ENCODE peak calls at places on chromosome 20, in six cellular contexts. One of them, this sample, is unnamed. For H3K4me1, the result is how much of the 10 kb centered on the place peaks cover.

GRCh38 chr20:45890077-45890996 is 671 bp downstream of the NEURL2 start:
- DNase-seq in heart right ventricle: peak
- DNase-seq in Peyer's patch: peak
- DNase-seq in left lung: peak
- DNase-seq in testis: peak
- DNase-seq in ascending aorta: no peak
- DNase-seq in this sample: peak

GRCh38 chr20:3423126-3423525 is 15.7 kb upstream of the DNAAF9 start:
- DNase-seq in heart right ventricle: no peak
- DNase-seq in Peyer's patch: no peak
- DNase-seq in left lung: no peak
- DNase-seq in testis: no peak
- DNase-seq in ascending aorta: no peak
- DNase-seq in this sample: no peak

GRCh38 chr20:16064991-16065707 is 508.1 kb downstream of the KIF16B start:
- DNase-seq in heart right ventricle: no peak
- DNase-seq in Peyer's patch: no peak
- DNase-seq in left lung: no peak
- DNase-seq in testis: peak
- DNase-seq in ascending aorta: no peak
- DNase-seq in this sample: no peak

GRCh38 chr20:60000271-60001026 is 42.2 kb downstream of the CDH26 start:
- DNase-seq in heart right ventricle: no peak
- DNase-seq in Peyer's patch: no peak
- DNase-seq in left lung: no peak
- DNase-seq in testis: no peak
- DNase-seq in ascending aorta: no peak
- DNase-seq in this sample: no peak

GRCh38 chr20:58177799-58178198 is 50.7 kb downstream of the ANKRD60 start:
- DNase-seq in heart right ventricle: no peak
- DNase-seq in Peyer's patch: no peak
- DNase-seq in left lung: no peak
- DNase-seq in testis: no peak
- DNase-seq in ascending aorta: no peak
- DNase-seq in this sample: no peak

GRCh38 chr20:36726168-36726567 is 19.7 kb downstream of the NDRG3 start:
- DNase-seq in heart right ventricle: no peak
- DNase-seq in Peyer's patch: no peak
- DNase-seq in left lung: no peak
- DNase-seq in testis: no peak
- DNase-seq in ascending aorta: no peak
- DNase-seq in this sample: no peak

GRCh38 chr20:40525356-40525755 is 163.7 kb downstream of the MAFB start:
- DNase-seq in heart right ventricle: no peak
- DNase-seq in Peyer's patch: no peak
- DNase-seq in left lung: no peak
- DNase-seq in testis: no peak
- DNase-seq in ascending aorta: no peak
- DNase-seq in this sample: no peak

GRCh38 chr20:33273117-33273851 is 9.7 kb upstream of the BPIFB1 start:
- DNase-seq in heart right ventricle: no peak
- DNase-seq in Peyer's patch: no peak
- DNase-seq in left lung: no peak
- DNase-seq in testis: no peak
- DNase-seq in ascending aorta: no peak
- DNase-seq in this sample: no peak

GRCh38 chr20:884983-885952 is 30.9 kb downstream of the ANGPT4 start:
- DNase-seq in heart right ventricle: peak
- DNase-seq in Peyer's patch: no peak
- DNase-seq in left lung: peak
- DNase-seq in testis: peak
- DNase-seq in ascending aorta: no peak
- DNase-seq in this sample: peak

GRCh38 chr20:9989066-9989724 is 45.6 kb upstream of the ANKEF1 start:
- DNase-seq in heart right ventricle: no peak
- DNase-seq in Peyer's patch: no peak
- DNase-seq in left lung: no peak
- DNase-seq in testis: no peak
- DNase-seq in ascending aorta: no peak
- DNase-seq in this sample: no peak

GRCh38 chr20:647479-648019 is 5.5 kb downstream of the SRXN1 start:
- DNase-seq in heart right ventricle: no peak
- DNase-seq in Peyer's patch: no peak
- DNase-seq in left lung: no peak
- DNase-seq in testis: no peak
- DNase-seq in ascending aorta: no peak
- DNase-seq in this sample: no peak

GRCh38 chr20:17822039-17822438 is 122.3 kb downstream of the BANF2 start:
- DNase-seq in heart right ventricle: no peak
- DNase-seq in Peyer's patch: no peak
- DNase-seq in left lung: no peak
- DNase-seq in testis: no peak
- DNase-seq in ascending aorta: no peak
- DNase-seq in this sample: no peak

GRCh38 chr20:57425150-57426013 is 34.2 kb downstream of the RBM38 start:
- DNase-seq in heart right ventricle: no peak
- DNase-seq in Peyer's patch: no peak
- DNase-seq in left lung: no peak
- DNase-seq in testis: no peak
- DNase-seq in ascending aorta: no peak
- DNase-seq in this sample: no peak

GRCh38 chr20:23370873-23371272 is 8.9 kb downstream of the GZF1 start:
- DNase-seq in heart right ventricle: no peak
- DNase-seq in Peyer's patch: no peak
- DNase-seq in left lung: no peak
- DNase-seq in testis: no peak
- DNase-seq in ascending aorta: no peak
- DNase-seq in this sample: no peak

GRCh38 chr20:41229259-41229658 is 88.3 kb downstream of the ZHX3 start:
- DNase-seq in heart right ventricle: no peak
- DNase-seq in Peyer's patch: no peak
- DNase-seq in left lung: no peak
- DNase-seq in testis: no peak
- DNase-seq in ascending aorta: no peak
- DNase-seq in this sample: no peak

GRCh38 chr20:9412309-9412708 is 102.1 kb upstream of the LAMP5 start:
- DNase-seq in heart right ventricle: no peak
- DNase-seq in Peyer's patch: no peak
- DNase-seq in left lung: no peak
- DNase-seq in testis: no peak
- DNase-seq in ascending aorta: no peak
- DNase-seq in this sample: no peak

GRCh38 chr20:34525709-34526416 is 9.6 kb downstream of the DYNLRB1 start:
- DNase-seq in heart right ventricle: peak
- DNase-seq in Peyer's patch: peak
- DNase-seq in left lung: peak
- DNase-seq in testis: peak
- DNase-seq in ascending aorta: peak
- DNase-seq in this sample: peak

GRCh38 chr20:60011512-60012507 is 53.6 kb downstream of the CDH26 start:
- DNase-seq in heart right ventricle: no peak
- DNase-seq in Peyer's patch: no peak
- DNase-seq in left lung: no peak
- DNase-seq in testis: no peak
- DNase-seq in ascending aorta: no peak
- DNase-seq in this sample: no peak

DNA sequence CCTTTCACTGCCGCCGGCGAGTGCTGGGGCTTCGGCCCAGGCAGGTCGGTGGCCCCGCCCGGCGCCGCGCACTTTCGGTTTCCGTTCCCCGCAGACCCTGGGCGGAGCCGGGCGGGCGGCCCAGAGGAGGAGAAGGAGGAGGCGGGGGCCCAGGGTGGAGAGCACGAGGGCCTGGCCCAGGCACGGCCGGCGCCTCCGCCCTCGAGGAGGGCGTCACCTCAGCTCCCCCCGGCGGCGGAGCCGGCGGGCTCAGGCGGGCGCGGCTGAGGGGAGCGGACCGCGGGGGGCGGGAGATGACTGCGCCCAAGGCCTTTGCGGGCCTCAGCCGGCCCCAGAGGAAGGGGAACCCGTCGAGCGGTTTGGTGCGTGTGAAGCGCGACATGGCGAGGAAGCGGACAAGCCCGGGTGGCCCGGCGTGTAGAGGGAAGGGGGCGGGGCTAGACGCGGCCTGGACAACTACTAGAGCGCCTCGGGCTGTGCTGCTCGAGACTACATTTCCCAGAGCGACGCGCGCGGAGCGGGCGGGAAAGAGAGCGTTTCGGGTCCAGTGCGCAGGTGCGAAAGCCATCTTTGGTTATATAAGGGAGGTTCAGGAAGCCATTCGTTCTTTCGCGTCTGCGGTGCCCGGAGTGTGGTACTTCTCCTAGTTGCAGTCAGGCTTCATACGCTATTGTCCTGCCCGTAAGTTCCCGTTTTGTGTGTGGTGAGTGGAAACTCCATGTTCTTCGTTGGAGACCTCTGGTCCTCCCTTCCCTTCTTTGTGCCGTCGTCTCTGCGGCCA is at the start of gene ZNFX1:
- DNase-seq in heart right ventricle: peak
- DNase-seq in Peyer's patch: peak
- DNase-seq in left lung: peak
- DNase-seq in testis: peak
- DNase-seq in ascending aorta: peak
- DNase-seq in this sample: peak
- H3K4me1 ChIP-seq in heart right ventricle: under half
- H3K4me1 ChIP-seq in Peyer's patch: under half
- H3K4me1 ChIP-seq in left lung: under half
- H3K4me1 ChIP-seq in testis: under half
- H3K4me1 ChIP-seq in ascending aorta: under half
- H3K4me1 ChIP-seq in this sample: under half

GRCh38 chr20:51118985-51119527 is 96.1 kb upstream of the KCNG1 start:
- DNase-seq in heart right ventricle: no peak
- DNase-seq in Peyer's patch: no peak
- DNase-seq in left lung: no peak
- DNase-seq in testis: no peak
- DNase-seq in ascending aorta: no peak
- DNase-seq in this sample: no peak

GRCh38 chr20:51116765-51117686 is 94.1 kb upstream of the KCNG1 start:
- DNase-seq in heart right ventricle: no peak
- DNase-seq in Peyer's patch: no peak
- DNase-seq in left lung: no peak
- DNase-seq in testis: peak
- DNase-seq in ascending aorta: no peak
- DNase-seq in this sample: no peak

GRCh38 chr20:51120438-51120837 is 97.5 kb upstream of the KCNG1 start:
- DNase-seq in heart right ventricle: no peak
- DNase-seq in Peyer's patch: no peak
- DNase-seq in left lung: no peak
- DNase-seq in testis: no peak
- DNase-seq in ascending aorta: no peak
- DNase-seq in this sample: no peak

GRCh38 chr20:51119914-51120313 is 97.0 kb upstream of the KCNG1 start:
- DNase-seq in heart right ventricle: no peak
- DNase-seq in Peyer's patch: no peak
- DNase-seq in left lung: no peak
- DNase-seq in testis: no peak
- DNase-seq in ascending aorta: no peak
- DNase-seq in this sample: no peak

GRCh38 chr20:51118216-51118615 is 95.3 kb upstream of the KCNG1 start:
- DNase-seq in heart right ventricle: no peak
- DNase-seq in Peyer's patch: no peak
- DNase-seq in left lung: no peak
- DNase-seq in testis: peak
- DNase-seq in ascending aorta: no peak
- DNase-seq in this sample: no peak
- H3K27ac ChIP-seq in heart right ventricle: no peak
- H3K27ac ChIP-seq in Peyer's patch: no peak
- H3K27ac ChIP-seq in left lung: no peak
- H3K27ac ChIP-seq in testis: peak
- H3K27ac ChIP-seq in ascending aorta: no peak
- H3K27ac ChIP-seq in this sample: no peak

DNA sequence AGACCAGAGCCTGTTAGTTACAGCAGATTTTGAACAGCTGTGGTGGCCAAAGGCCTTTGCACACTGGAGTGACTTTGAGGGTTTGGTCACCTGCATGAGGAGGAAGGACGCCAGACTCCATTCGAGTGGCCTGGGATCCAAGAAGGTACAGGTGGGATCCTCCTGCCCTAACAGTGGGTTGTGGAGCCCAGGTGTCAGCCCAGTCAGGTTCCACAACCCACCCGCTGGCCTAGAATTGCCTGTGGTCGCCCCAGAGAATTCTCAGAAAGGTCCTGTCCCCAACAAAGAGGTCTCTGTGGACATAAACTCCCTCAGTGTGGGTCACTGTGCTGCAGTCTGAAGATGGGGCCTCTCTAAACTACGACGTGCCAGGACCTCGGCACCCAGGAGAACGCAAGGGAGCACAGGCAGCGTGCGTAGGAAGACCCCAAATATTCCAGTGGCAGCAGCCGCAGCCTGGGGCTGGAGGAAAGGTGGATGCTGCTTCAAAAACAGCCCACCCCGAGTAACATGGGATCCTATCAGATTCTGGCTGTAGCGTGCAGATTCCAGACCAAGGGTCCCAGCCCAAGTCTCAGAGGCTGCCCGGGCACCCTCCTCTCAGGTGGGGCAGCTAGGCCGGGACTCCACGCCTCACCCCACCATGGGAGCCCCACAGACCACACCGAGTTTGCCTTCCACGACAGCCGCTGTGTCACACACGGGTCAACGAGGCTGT is 16.0 kb downstream of the ACSS1 start:
- DNase-seq in heart right ventricle: no peak
- DNase-seq in Peyer's patch: no peak
- DNase-seq in left lung: no peak
- DNase-seq in testis: no peak
- DNase-seq in ascending aorta: no peak
- DNase-seq in this sample: peak
- H3K4me1 ChIP-seq in heart right ventricle: half or more
- H3K4me1 ChIP-seq in Peyer's patch: under half
- H3K4me1 ChIP-seq in left lung: half or more
- H3K4me1 ChIP-seq in testis: half or more
- H3K4me1 ChIP-seq in ascending aorta: half or more
- H3K4me1 ChIP-seq in this sample: half or more

GRCh38 chr20:48708116-48708515 is 119.7 kb downstream of the PREX1 start:
- DNase-seq in heart right ventricle: no peak
- DNase-seq in Peyer's patch: no peak
- DNase-seq in left lung: no peak
- DNase-seq in testis: no peak
- DNase-seq in ascending aorta: no peak
- DNase-seq in this sample: no peak
- H3K27ac ChIP-seq in heart right ventricle: no peak
- H3K27ac ChIP-seq in Peyer's patch: no peak
- H3K27ac ChIP-seq in left lung: no peak
- H3K27ac ChIP-seq in testis: no peak
- H3K27ac ChIP-seq in ascending aorta: peak
- H3K27ac ChIP-seq in this sample: no peak

GRCh38 chr20:21640556-21640955 is 64.9 kb upstream of the PAX1 start:
- DNase-seq in heart right ventricle: no peak
- DNase-seq in Peyer's patch: no peak
- DNase-seq in left lung: no peak
- DNase-seq in testis: no peak
- DNase-seq in ascending aorta: no peak
- DNase-seq in this sample: no peak
- H3K4me1 ChIP-seq in heart right ventricle: under half
- H3K4me1 ChIP-seq in Peyer's patch: under half
- H3K4me1 ChIP-seq in left lung: under half
- H3K4me1 ChIP-seq in testis: under half
- H3K4me1 ChIP-seq in ascending aorta: under half
- H3K4me1 ChIP-seq in this sample: under half